ENCODE peak calls at places on chromosomes 4 and X, in four cellular contexts. T is astrocyte of the spinal cord, K is NCI-H774, N is NCI-H2081. J is an unnamed sample.

GRCh38 chr4:103786014-103786413 is 66.2 kb upstream of the TACR3 start:
- DNase-seq in T (peak), K (no peak), N (peak), J (peak)

GRCh38 chr4:185822791-185823190 is 10.8 kb upstream of the SORBS2 start:
- DNase-seq in T (no peak), K (no peak), N (no peak), J (no peak)

GRCh38 chr4:3703677-3704521 is 62.3 kb upstream of the ADRA2C start:
- DNase-seq in T (no peak), K (no peak), N (no peak), J (no peak)

GRCh38 chrX:16124201-16124600 is 836 bp downstream of the GRPR start:
- DNase-seq in T (no peak), K (no peak), N (no peak), J (no peak)

GRCh38 chr4:139791681-139792080 is 126.1 kb downstream of the MGST2 start:
- DNase-seq in T (no peak), K (no peak), N (peak), J (no peak)

GRCh38 chr4:55608591-55608990 is 16.5 kb upstream of the PDCL2 start:
- DNase-seq in T (no peak), K (no peak), N (no peak), J (peak)

GRCh38 chr4:6546681-6547447 is 28.1 kb upstream of the MAN2B2 start:
- DNase-seq in T (peak), K (peak), N (peak), J (peak)

GRCh38 chrX:11967986-11968385 is 170.3 kb upstream of the FRMPD4 start:
- DNase-seq in T (no peak), K (peak), N (peak), J (no peak)

GRCh38 chr4:158209825-158210807 is at the start of gene TMEM144:
- DNase-seq in T (peak), K (peak), N (peak), J (peak)

GRCh38 chr4:29058519-29058918 is 1661.7 kb upstream of the PCDH7 start:
- DNase-seq in T (no peak), K (no peak), N (no peak), J (no peak)

GRCh38 chrX:74458738-74459137 is 37.4 kb downstream of the SLC16A2 start:
- DNase-seq in T (peak), K (no peak), N (no peak), J (peak)

GRCh38 chr4:69965628-69966027 is at the start of gene CSN2:
- DNase-seq in T (no peak), K (no peak), N (no peak), J (no peak)

GRCh38 chrX:15524417-15524816 is 23.8 kb downstream of the BMX start:
- DNase-seq in T (peak), K (no peak), N (no peak), J (no peak)

GRCh38 chr4:108762559-108763225 is at the start of gene ETNPPL:
- DNase-seq in T (no peak), K (no peak), N (peak), J (no peak)

GRCh38 chr4:22514001-22514400 is 1.9 kb downstream of the ADGRA3 start:
- DNase-seq in T (peak), K (no peak), N (no peak), J (peak)

GRCh38 chrX:49039598-49040375 is 3.4 kb downstream of the TFE3 start:
- DNase-seq in T (peak), K (no peak), N (peak), J (peak)

GRCh38 chr4:47837582-47838294 is at the start of gene CORIN:
- DNase-seq in T (no peak), K (no peak), N (no peak), J (no peak)

GRCh38 chr4:94621491-94622080 is 136.2 kb upstream of the BMPR1B start:
- DNase-seq in T (peak), K (no peak), N (peak), J (peak)

GRCh38 chr4:61298178-61298740 is 98.1 kb downstream of the ADGRL3 start:
- DNase-seq in T (no peak), K (no peak), N (peak), J (no peak)

J was measured in LHCN-M2.